ENCODE peak calls at places on chromosomes 16 and 17, in ten cellular contexts. One of them, this sample, is unnamed.

GRCh38 chr16:85170066-85171003 is 58.1 kb upstream of the CIBAR2 start:
- DNase-seq in stomach: no peak
- DNase-seq in transverse colon: no peak
- DNase-seq in lower leg skin: no peak
- DNase-seq in NCI-H1092: no peak
- DNase-seq in prostate gland: no peak
- DNase-seq in T-helper 17 cell: no peak
- DNase-seq in epithelial cell of prostate: no peak
- DNase-seq in body of pancreas: no peak
- DNase-seq in stimulated activated naive CD4-positive, alpha-beta T cell: no peak
- DNase-seq in this sample: no peak

GRCh38 chr17:9811086-9811485 is 10.8 kb downstream of the GSG1L2 start:
- DNase-seq in stimulated activated naive CD4-positive, alpha-beta T cell: no peak
- DNase-seq in prostate gland: no peak
- DNase-seq in body of pancreas: no peak
- DNase-seq in stomach: no peak
- DNase-seq in NCI-H1092: no peak
- DNase-seq in lower leg skin: no peak
- DNase-seq in T-helper 17 cell: no peak
- DNase-seq in transverse colon: no peak
- DNase-seq in epithelial cell of prostate: no peak
- DNase-seq in this sample: no peak

GRCh38 chr17:2177235-2177811 is 122.4 kb downstream of the HIC1 start:
- DNase-seq in transverse colon: no peak
- DNase-seq in lower leg skin: no peak
- DNase-seq in stomach: no peak
- DNase-seq in epithelial cell of prostate: no peak
- DNase-seq in stimulated activated naive CD4-positive, alpha-beta T cell: no peak
- DNase-seq in NCI-H1092: no peak
- DNase-seq in T-helper 17 cell: no peak
- DNase-seq in body of pancreas: no peak
- DNase-seq in prostate gland: peak
- DNase-seq in this sample: no peak

GRCh38 chr16:10941127-10941933 is 938 bp downstream of the DEXI start:
- DNase-seq in epithelial cell of prostate: no peak
- DNase-seq in stomach: no peak
- DNase-seq in NCI-H1092: no peak
- DNase-seq in stimulated activated naive CD4-positive, alpha-beta T cell: no peak
- DNase-seq in transverse colon: peak
- DNase-seq in prostate gland: no peak
- DNase-seq in body of pancreas: no peak
- DNase-seq in lower leg skin: no peak
- DNase-seq in T-helper 17 cell: no peak
- DNase-seq in this sample: no peak

GRCh38 chr16:8798535-8799157 is 1.0 kb downstream of the PMM2 start:
- DNase-seq in T-helper 17 cell: no peak
- DNase-seq in stomach: no peak
- DNase-seq in epithelial cell of prostate: no peak
- DNase-seq in body of pancreas: no peak
- DNase-seq in lower leg skin: no peak
- DNase-seq in prostate gland: no peak
- DNase-seq in NCI-H1092: no peak
- DNase-seq in stimulated activated naive CD4-positive, alpha-beta T cell: no peak
- DNase-seq in transverse colon: no peak
- DNase-seq in this sample: no peak

GRCh38 chr17:9022553-9023388 is 1.5 kb downstream of the NTN1 start:
- DNase-seq in lower leg skin: peak
- DNase-seq in T-helper 17 cell: no peak
- DNase-seq in transverse colon: no peak
- DNase-seq in body of pancreas: peak
- DNase-seq in stomach: no peak
- DNase-seq in NCI-H1092: no peak
- DNase-seq in epithelial cell of prostate: no peak
- DNase-seq in stimulated activated naive CD4-positive, alpha-beta T cell: no peak
- DNase-seq in prostate gland: no peak
- DNase-seq in this sample: no peak

GRCh38 chr16:79874391-79874790 is 273.9 kb upstream of the MAF start:
- DNase-seq in transverse colon: peak
- DNase-seq in prostate gland: no peak
- DNase-seq in NCI-H1092: no peak
- DNase-seq in epithelial cell of prostate: peak
- DNase-seq in lower leg skin: no peak
- DNase-seq in stimulated activated naive CD4-positive, alpha-beta T cell: no peak
- DNase-seq in stomach: no peak
- DNase-seq in T-helper 17 cell: no peak
- DNase-seq in body of pancreas: no peak
- DNase-seq in this sample: no peak

GRCh38 chr16:47612711-47613110 is 151.6 kb downstream of the PHKB start:
- DNase-seq in NCI-H1092: no peak
- DNase-seq in epithelial cell of prostate: peak
- DNase-seq in body of pancreas: no peak
- DNase-seq in stimulated activated naive CD4-positive, alpha-beta T cell: no peak
- DNase-seq in T-helper 17 cell: no peak
- DNase-seq in lower leg skin: no peak
- DNase-seq in prostate gland: no peak
- DNase-seq in transverse colon: no peak
- DNase-seq in stomach: no peak
- DNase-seq in this sample: no peak

GRCh38 chr17:6753006-6753445 is 2.8 kb upstream of the XAF1 start:
- DNase-seq in stimulated activated naive CD4-positive, alpha-beta T cell: peak
- DNase-seq in lower leg skin: peak
- DNase-seq in T-helper 17 cell: no peak
- DNase-seq in transverse colon: peak
- DNase-seq in stomach: no peak
- DNase-seq in NCI-H1092: no peak
- DNase-seq in prostate gland: no peak
- DNase-seq in epithelial cell of prostate: no peak
- DNase-seq in body of pancreas: peak
- DNase-seq in this sample: no peak

GRCh38 chr16:24273511-24273910 is 17.4 kb downstream of the CACNG3 start:
- DNase-seq in T-helper 17 cell: no peak
- DNase-seq in lower leg skin: no peak
- DNase-seq in stimulated activated naive CD4-positive, alpha-beta T cell: no peak
- DNase-seq in epithelial cell of prostate: no peak
- DNase-seq in body of pancreas: no peak
- DNase-seq in NCI-H1092: no peak
- DNase-seq in transverse colon: no peak
- DNase-seq in stomach: no peak
- DNase-seq in prostate gland: no peak
- DNase-seq in this sample: no peak

GRCh38 chr16:49652441-49653175 is 203.3 kb downstream of the ZNF423 start:
- DNase-seq in prostate gland: no peak
- DNase-seq in T-helper 17 cell: no peak
- DNase-seq in stomach: no peak
- DNase-seq in NCI-H1092: peak
- DNase-seq in lower leg skin: no peak
- DNase-seq in epithelial cell of prostate: no peak
- DNase-seq in body of pancreas: peak
- DNase-seq in stimulated activated naive CD4-positive, alpha-beta T cell: no peak
- DNase-seq in transverse colon: no peak
- DNase-seq in this sample: no peak

GRCh38 chr16:86681440-86681838 is 103.1 kb downstream of the FOXL1 start:
- DNase-seq in epithelial cell of prostate: no peak
- DNase-seq in lower leg skin: no peak
- DNase-seq in NCI-H1092: no peak
- DNase-seq in T-helper 17 cell: no peak
- DNase-seq in prostate gland: no peak
- DNase-seq in transverse colon: no peak
- DNase-seq in body of pancreas: no peak
- DNase-seq in stomach: no peak
- DNase-seq in stimulated activated naive CD4-positive, alpha-beta T cell: no peak
- DNase-seq in this sample: no peak

GRCh38 chr17:74850310-74850709 is 9.4 kb downstream of the GRIN2C start:
- DNase-seq in prostate gland: no peak
- DNase-seq in lower leg skin: no peak
- DNase-seq in transverse colon: no peak
- DNase-seq in T-helper 17 cell: no peak
- DNase-seq in stomach: no peak
- DNase-seq in epithelial cell of prostate: no peak
- DNase-seq in body of pancreas: no peak
- DNase-seq in stimulated activated naive CD4-positive, alpha-beta T cell: no peak
- DNase-seq in NCI-H1092: no peak
- DNase-seq in this sample: no peak

GRCh38 chr17:49252148-49252682 is 21.6 kb upstream of the PHOSPHO1 start:
- DNase-seq in prostate gland: no peak
- DNase-seq in stomach: no peak
- DNase-seq in epithelial cell of prostate: no peak
- DNase-seq in body of pancreas: no peak
- DNase-seq in lower leg skin: no peak
- DNase-seq in NCI-H1092: no peak
- DNase-seq in stimulated activated naive CD4-positive, alpha-beta T cell: no peak
- DNase-seq in T-helper 17 cell: no peak
- DNase-seq in transverse colon: no peak
- DNase-seq in this sample: no peak

This sample was measured in T follicular helper cell.